ENCODE peak calls at places on chromosome X, in four cellular contexts. C is right atrium auricular region, O is cardiac muscle cell, K is AG04450. Z is an unnamed sample.

GRCh38 chrX:114334473-114334982 is 249.4 kb upstream of the HTR2C start:
- DNase-seq in C (no peak), O (no peak), K (no peak), Z (no peak)

GRCh38 chrX:72352786-72353185 is 47.1 kb upstream of the CITED1 start:
- DNase-seq in K (no peak), O (no peak), C (no peak), Z (no peak)

GRCh38 chrX:39516399-39516798 is 581.4 kb downstream of the BCOR start:
- DNase-seq in K (no peak), C (no peak), O (no peak), Z (no peak)

GRCh38 chrX:133726211-133726630 is 259.2 kb downstream of the GPC3 start:
- DNase-seq in C (no peak), O (peak), K (peak), Z (peak)

GRCh38 chrX:920234-920799 is 289.7 kb downstream of the SHOX start:
- DNase-seq in O (no peak), C (no peak), K (no peak), Z (no peak)

GRCh38 chrX:1659664-1660461 is 45.0 kb downstream of the ASMT start:
- DNase-seq in O (no peak), C (no peak), K (no peak), Z (no peak)

GRCh38 chrX:74458738-74459137 is 37.4 kb downstream of the SLC16A2 start:
- DNase-seq in C (no peak), O (peak), K (no peak), Z (peak)

GRCh38 chrX:101071585-101071984 is 7.1 kb upstream of the TMEM35A start:
- DNase-seq in C (no peak), K (no peak), O (no peak), Z (no peak)

GRCh38 chrX:69024931-69025330 is 140.3 kb downstream of the PJA1 start:
- DNase-seq in O (peak), C (peak), K (peak), Z (peak)

GRCh38 chrX:134622056-134622812 is 36.0 kb downstream of the PLAC1 start:
- DNase-seq in O (peak), C (no peak), K (no peak), Z (peak)

GRCh38 chrX:71623714-71624113 is 5.4 kb upstream of the CXCR3 start:
- DNase-seq in K (no peak), O (no peak), C (no peak), Z (no peak)

GRCh38 chrX:69538321-69538876 is 34.3 kb downstream of the NALF2 start:
- DNase-seq in O (peak), C (peak), K (peak), Z (peak)

GRCh38 chrX:72340572-72340971 is 34.9 kb upstream of the CITED1 start:
- DNase-seq in O (no peak), K (no peak), C (no peak), Z (no peak)

GRCh38 chrX:103674531-103675454 is 11.7 kb downstream of the MORF4L2 start:
- DNase-seq in O (no peak), K (no peak), C (no peak), Z (no peak)

GRCh38 chrX:24341795-24342194 is 18.6 kb upstream of the SUPT20HL1 start:
- DNase-seq in C (no peak), O (peak), K (peak), Z (no peak)

GRCh38 chrX:57595381-57595811 is 3.6 kb downstream of the ZXDB start:
- DNase-seq in K (peak), C (no peak), O (peak), Z (peak)

GRCh38 chrX:66914082-66914481 is 275.2 kb upstream of the EDA2R start:
- DNase-seq in O (no peak), C (no peak), K (no peak), Z (peak)

GRCh38 chrX:155086202-155086840 is 15.0 kb downstream of the BRCC3 start:
- DNase-seq in O (peak), K (no peak), C (no peak), Z (no peak)

DNA sequence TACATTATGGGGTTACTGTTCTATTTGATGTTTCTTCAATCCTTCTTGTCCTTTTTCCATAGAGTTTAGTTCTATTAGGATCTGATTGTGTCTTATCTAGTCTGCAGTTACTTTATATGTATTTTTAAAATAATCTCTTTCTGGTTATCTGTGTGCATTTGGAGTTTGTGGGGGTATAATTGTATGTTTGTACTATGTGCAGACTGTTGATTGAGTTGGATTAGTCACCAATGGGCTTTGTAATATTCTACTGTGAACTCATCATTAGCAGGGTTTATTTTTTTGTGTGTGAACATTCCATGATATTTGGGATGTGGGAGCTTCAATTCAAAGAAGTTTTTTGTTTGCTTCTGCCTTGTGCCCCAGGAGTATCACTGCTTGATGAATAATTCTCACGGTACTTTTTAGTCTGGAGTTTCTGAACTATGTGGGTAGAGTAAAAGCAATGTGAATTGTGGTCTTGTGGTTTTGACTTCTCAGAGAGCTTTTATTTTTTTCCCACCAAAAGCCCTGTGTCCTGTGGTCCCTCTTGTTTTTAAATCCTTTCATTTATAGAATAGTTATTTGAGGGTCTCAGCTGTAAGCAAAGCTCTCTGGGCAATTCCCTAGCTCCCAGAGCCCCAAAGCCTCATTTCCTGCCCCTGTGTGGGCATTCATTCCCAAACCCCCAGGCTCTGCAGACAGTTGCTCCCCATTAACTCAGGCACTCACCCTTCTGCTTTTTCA is 127.8 kb downstream of the PHKA2 start:
- DNase-seq in C (no peak), O (peak), K (no peak), Z (no peak)
- H3K27ac ChIP-seq in C (no peak), O (no peak), K (no peak), Z (no peak)

DNA sequence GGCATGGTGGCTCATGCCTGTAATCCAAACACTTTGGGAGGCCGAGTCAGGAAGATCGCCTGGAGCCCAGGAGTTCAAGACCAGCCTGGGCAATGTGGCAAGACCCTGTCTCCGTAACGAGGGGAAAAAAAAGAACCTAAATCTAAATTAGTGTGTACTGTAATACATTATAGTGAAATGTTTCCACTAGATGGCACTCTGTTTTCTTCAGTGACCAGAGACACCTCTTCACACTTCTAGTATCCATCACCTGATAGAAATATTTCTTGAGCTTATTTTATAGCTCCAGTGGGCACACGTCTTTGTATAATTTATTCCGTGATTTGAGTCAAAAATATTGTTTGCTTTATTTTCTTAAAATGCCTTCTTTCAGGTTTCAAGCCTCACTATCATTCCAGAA is 600.9 kb upstream of the DIPK2B start:
- DNase-seq in C (no peak), K (no peak), O (peak), Z (no peak)
- TF ChIP-seq CTCF in C (peak), K (no peak), O (peak), Z (peak)

DNA sequence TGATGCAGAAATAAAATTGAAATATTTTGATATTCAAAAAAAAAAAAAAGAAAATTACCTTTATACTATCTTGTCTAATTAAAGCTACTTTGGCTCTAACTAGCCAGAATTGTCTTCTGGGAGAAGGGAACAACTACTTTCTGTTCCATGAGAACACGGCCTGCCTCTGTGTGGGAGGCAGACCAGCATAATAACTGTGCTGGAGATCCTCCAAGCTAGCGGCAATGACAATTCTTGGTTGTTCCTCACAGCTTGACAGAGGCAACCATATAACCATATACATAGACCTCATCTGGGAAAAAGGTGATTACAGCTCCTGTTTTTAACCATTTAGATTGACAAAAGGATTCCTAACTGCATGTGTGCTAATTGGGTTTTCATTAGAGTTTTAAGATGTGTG is 95.7 kb downstream of the RBMX2 start:
- DNase-seq in K (no peak), O (no peak), C (no peak), Z (no peak)
- H3K27ac ChIP-seq in K (no peak), O (no peak), C (no peak), Z (no peak)

GRCh38 chrX:8042304-8042703 is 115.1 kb upstream of the PNPLA4 start:
- DNase-seq in C (no peak), O (no peak), K (no peak), Z (no peak)
- TF ChIP-seq CTCF in C (no peak), O (no peak), K (no peak), Z (no peak)

GRCh38 chrX:139125916-139126315 is 404.6 kb upstream of the F9 start:
- DNase-seq in C (no peak), K (no peak), O (no peak), Z (no peak)
- H3K27ac ChIP-seq in C (no peak), K (no peak), O (no peak), Z (no peak)

GRCh38 chrX:106959897-106960296 is 39.7 kb downstream of the CLDN2 start:
- DNase-seq in C (no peak), O (peak), K (no peak), Z (peak)
- TF ChIP-seq CTCF in C (no peak), O (peak), K (peak), Z (no peak)

DNA sequence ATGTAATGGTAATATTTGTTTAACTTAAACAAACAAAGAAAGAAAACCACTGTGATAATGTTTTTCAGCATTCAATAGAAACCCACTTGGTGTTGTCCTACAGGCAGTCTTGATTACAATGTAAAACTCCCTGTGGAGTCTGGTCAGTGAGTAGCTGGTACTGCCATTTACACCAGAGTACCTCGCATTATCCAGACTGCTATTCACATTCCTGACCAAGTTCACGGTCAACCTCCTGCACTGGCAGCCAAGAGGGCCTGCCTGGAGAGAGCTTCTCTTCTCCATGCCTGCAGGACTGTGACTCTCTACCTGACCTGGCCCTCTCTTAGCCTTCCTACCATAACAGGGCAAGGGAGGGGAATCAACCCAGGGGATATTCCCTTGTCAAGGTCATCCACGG is 2.9 kb upstream of the LONRF3 start:
- DNase-seq in C (no peak), O (no peak), K (no peak), Z (no peak)
- H3K27ac ChIP-seq in C (no peak), O (no peak), K (no peak), Z (no peak)

DNA sequence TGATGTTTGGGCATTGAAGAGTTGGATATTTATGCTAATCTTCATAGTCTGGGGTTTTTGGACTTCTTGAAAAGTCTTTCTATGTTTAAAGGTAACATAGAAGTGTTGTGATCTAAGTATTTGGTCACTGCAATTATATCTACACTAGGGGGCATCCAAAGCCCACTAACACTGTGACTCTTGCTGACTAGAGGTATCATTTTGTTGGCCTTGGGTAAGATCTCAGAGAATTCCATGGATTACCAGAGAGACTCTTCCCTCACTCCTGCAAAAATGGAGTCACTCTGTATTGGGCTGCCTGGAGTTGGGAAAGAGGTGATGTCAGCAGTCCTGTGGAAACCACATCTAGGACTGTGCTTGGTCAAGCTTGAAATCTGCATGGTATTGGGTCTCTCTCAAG is 1077.6 kb downstream of the FAM133A start:
- DNase-seq in O (no peak), K (no peak), C (no peak), Z (no peak)
- TF ChIP-seq CTCF in O (no peak), K (no peak), C (peak), Z (no peak)

Z was measured in RWPE1.